ENCODE peak calls at places on chromosomes 11 and 22, in four cellular contexts. W, G, N and K are unnamed samples.

GRCh38 chr11:57469268-57469667 is 8.9 kb downstream of the RTN4RL2 start:
- DNase-seq in W (no peak), G (no peak), N (no peak), K (no peak)

GRCh38 chr11:79052539-79052938 is 388.3 kb downstream of the TENM4 start:
- DNase-seq in W (no peak), G (no peak), N (no peak), K (no peak)

GRCh38 chr11:98456281-98456680 is 564.5 kb upstream of the CNTN5 start:
- DNase-seq in W (no peak), G (no peak), N (no peak), K (no peak)

GRCh38 chr11:70077411-70078094 is 564 bp upstream of the ANO1 start:
- DNase-seq in W (no peak), G (no peak), N (no peak), K (no peak)

GRCh38 chr22:30309981-30310672 is 16.6 kb downstream of the TBC1D10A start:
- DNase-seq in W (no peak), G (peak), N (no peak), K (no peak)

GRCh38 chr11:10273738-10274137 is 20.3 kb downstream of the SBF2 start:
- DNase-seq in W (no peak), G (no peak), N (no peak), K (no peak)

GRCh38 chr11:119902656-119903181 is 173.7 kb upstream of the NECTIN1 start:
- DNase-seq in W (no peak), G (no peak), N (no peak), K (no peak)

GRCh38 chr11:31968774-31969433 is 122.0 kb upstream of the RCN1 start:
- DNase-seq in W (no peak), G (no peak), N (no peak), K (no peak)

GRCh38 chr22:28599693-28600092 is 79.9 kb downstream of the TTC28 start:
- DNase-seq in W (no peak), G (no peak), N (no peak), K (no peak)

GRCh38 chr11:75264971-75265370 is 24.4 kb downstream of the TPBGL start:
- DNase-seq in W (no peak), G (no peak), N (no peak), K (no peak)

GRCh38 chr11:124877631-124878496 is 12.6 kb downstream of the ROBO3 start:
- DNase-seq in W (no peak), G (no peak), N (no peak), K (no peak)

GRCh38 chr11:12029738-12030363 is 21.4 kb upstream of the DKK3 start:
- DNase-seq in W (no peak), G (no peak), N (no peak), K (peak)

GRCh38 chr11:116310215-116310614 is 462.6 kb downstream of the BUD13 start:
- DNase-seq in W (no peak), G (no peak), N (no peak), K (no peak)

GRCh38 chr11:117433717-117434116 is 106.1 kb downstream of the CEP164 start:
- DNase-seq in W (no peak), G (no peak), N (no peak), K (no peak)

GRCh38 chr22:19626042-19626560 is 88.2 kb upstream of the SEPTIN5 start:
- DNase-seq in W (no peak), G (no peak), N (no peak), K (no peak)

GRCh38 chr11:101269390-101269789 is 139.8 kb upstream of the PGR start:
- DNase-seq in W (no peak), G (no peak), N (no peak), K (no peak)

GRCh38 chr11:111378773-111379499 is at the start of gene POU2AF1:
- DNase-seq in W (peak), G (no peak), N (no peak), K (peak)

GRCh38 chr11:57294225-57295131 is 30.3 kb downstream of the TNKS1BP1 start:
- DNase-seq in W (no peak), G (no peak), N (no peak), K (peak)

GRCh38 chr11:116703421-116703820 is 69.4 kb downstream of the BUD13 start:
- DNase-seq in W (no peak), G (no peak), N (no peak), K (no peak)

GRCh38 chr22:23849009-23850006 is 8.4 kb upstream of the SLC2A11 start:
- DNase-seq in W (peak), G (peak), N (peak), K (peak)

GRCh38 chr11:11072067-11072466 is 214.2 kb upstream of the ZBED5 start:
- DNase-seq in W (no peak), G (no peak), N (no peak), K (peak)

GRCh38 chr22:28230682-28231081 is 311.6 kb upstream of the PITPNB start:
- DNase-seq in W (no peak), G (no peak), N (no peak), K (no peak)

GRCh38 chr11:36628765-36629199 is 30.7 kb upstream of the RAG2 start:
- DNase-seq in W (no peak), G (no peak), N (no peak), K (no peak)

GRCh38 chr22:27393371-27393770 is 408.2 kb downstream of the MN1 start:
- DNase-seq in W (no peak), G (no peak), N (no peak), K (peak)

GRCh38 chr11:69390561-69390960 is 90.9 kb upstream of the LINC01488 start:
- DNase-seq in W (no peak), G (no peak), N (no peak), K (no peak)

GRCh38 chr11:45652781-45653180 is 12.6 kb downstream of the CHST1 start:
- DNase-seq in W (no peak), G (peak), N (no peak), K (no peak)

GRCh38 chr11:64810891-64811272 is 531 bp upstream of the MEN1 start:
- DNase-seq in W (no peak), G (no peak), N (no peak), K (no peak)

GRCh38 chr22:27668828-27669797 is 132.4 kb downstream of the MN1 start:
- DNase-seq in W (peak), G (peak), N (no peak), K (peak)

GRCh38 chr11:57340228-57340627 is 2.1 kb downstream of the P2RX3 start:
- DNase-seq in W (no peak), G (no peak), N (no peak), K (no peak)

GRCh38 chr11:103051986-103052385 is 40.0 kb downstream of the DCUN1D5 start:
- DNase-seq in W (no peak), G (no peak), N (no peak), K (no peak)

GRCh38 chr11:77503006-77503405 is 29.1 kb upstream of the PAK1 start:
- DNase-seq in W (no peak), G (no peak), N (no peak), K (no peak)

GRCh38 chr11:69353696-69354544 is 60.0 kb downstream of the MYEOV start:
- DNase-seq in W (no peak), G (peak), N (no peak), K (no peak)

GRCh38 chr11:5550440-5551095 is 2.2 kb upstream of the OR52H1 start:
- DNase-seq in W (no peak), G (no peak), N (no peak), K (peak)

GRCh38 chr11:79269923-79270322 is 170.9 kb downstream of the TENM4 start:
- DNase-seq in W (no peak), G (no peak), N (no peak), K (no peak)

GRCh38 chr11:93905384-93905783 is 55.0 kb upstream of the VSTM5 start:
- DNase-seq in W (no peak), G (no peak), N (no peak), K (no peak)

GRCh38 chr22:18152519-18152918 is 2.5 kb downstream of the USP18 start:
- DNase-seq in W (no peak), G (no peak), N (no peak), K (no peak)

GRCh38 chr11:107821199-107821926 is 37.2 kb downstream of the SLC35F2 start:
- DNase-seq in W (no peak), G (no peak), N (no peak), K (no peak)

GRCh38 chr22:23113067-23113846 is 28.5 kb downstream of the RSPH14 start:
- DNase-seq in W (peak), G (no peak), N (no peak), K (no peak)

GRCh38 chr11:61068581-61068980 is 33.7 kb upstream of the CD5 start:
- DNase-seq in W (no peak), G (no peak), N (no peak), K (no peak)

GRCh38 chr11:61071880-61072279 is 30.4 kb upstream of the CD5 start:
- DNase-seq in W (no peak), G (no peak), N (no peak), K (no peak)

GRCh38 chr11:61069427-61069826 is 32.9 kb upstream of the CD5 start:
- DNase-seq in W (no peak), G (no peak), N (no peak), K (no peak)

GRCh38 chr11:61072316-61073109 is 29.8 kb upstream of the CD5 start:
- DNase-seq in W (no peak), G (no peak), N (no peak), K (no peak)

DNA sequence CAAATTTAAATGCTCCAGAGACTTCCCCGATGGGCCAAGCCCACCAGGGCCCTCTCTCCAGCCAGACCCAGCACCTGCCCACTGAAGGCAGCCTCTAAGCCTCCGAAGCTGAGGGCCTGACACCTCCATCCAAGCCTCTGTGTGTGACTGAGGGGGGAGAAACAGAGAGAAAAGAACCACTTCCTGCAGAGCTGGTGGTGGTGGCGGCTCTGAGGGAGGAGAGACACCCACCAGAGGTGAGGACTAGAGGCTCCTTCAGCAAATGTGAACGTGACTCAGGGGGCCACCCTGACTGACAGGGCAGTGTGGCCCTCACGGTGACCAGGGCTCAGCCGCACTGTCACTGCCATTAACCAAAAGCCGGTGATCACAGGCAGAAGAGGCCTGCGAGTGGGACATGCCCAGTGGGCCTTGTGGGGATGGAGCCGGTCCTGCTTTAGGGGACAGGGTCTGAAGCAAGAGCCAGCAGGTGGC is 31.0 kb upstream of the CD5 start:
- DNase-seq in W (no peak), G (no peak), N (no peak), K (no peak)
- H3K27ac ChIP-seq in W (no peak), G (no peak), N (peak), K (no peak)

GRCh38 chr22:50620861-50621490 is 7.0 kb downstream of the ARSA start:
- DNase-seq in W (no peak), G (no peak), N (no peak), K (no peak)
- H3K27ac ChIP-seq in W (peak), G (no peak), N (no peak), K (peak)

GRCh38 chr11:47527186-47527585 is 25.7 kb downstream of the CELF1 start:
- DNase-seq in W (no peak), G (peak), N (no peak), K (no peak)
- H3K27ac ChIP-seq in W (no peak), G (no peak), N (peak), K (peak)

DNA sequence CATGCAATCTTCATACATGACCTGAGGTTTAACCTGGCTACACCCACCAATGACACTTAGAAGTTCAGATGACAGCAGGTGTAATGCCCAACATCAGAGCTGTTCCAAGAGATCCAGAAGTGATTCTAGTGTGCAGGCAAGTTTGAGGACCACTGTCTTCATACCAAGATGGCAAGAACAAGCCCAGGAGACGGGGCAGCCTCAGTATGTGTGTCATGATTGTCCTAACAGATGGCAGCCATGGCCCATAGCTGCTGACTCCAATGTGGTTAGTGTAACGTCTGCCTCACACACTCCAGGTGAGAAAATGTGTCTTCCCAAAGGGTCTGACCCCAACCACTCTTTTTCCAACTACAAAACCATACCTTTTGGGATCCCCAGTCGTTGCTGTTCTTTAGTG is 97.3 kb downstream of the ETS1 start:
- DNase-seq in W (no peak), G (no peak), N (no peak), K (no peak)
- H3K27ac ChIP-seq in W (no peak), G (no peak), N (no peak), K (no peak)

GRCh38 chr11:95711162-95711944 is 78.2 kb downstream of the FAM76B start:
- DNase-seq in W (no peak), G (no peak), N (no peak), K (no peak)

GRCh38 chr11:95714853-95715776 is 74.5 kb downstream of the FAM76B start:
- DNase-seq in W (no peak), G (no peak), N (no peak), K (no peak)

GRCh38 chr11:95708681-95709080 is 80.9 kb downstream of the FAM76B start:
- DNase-seq in W (no peak), G (no peak), N (no peak), K (no peak)

GRCh38 chr11:95713428-95713827 is 76.2 kb downstream of the FAM76B start:
- DNase-seq in W (no peak), G (no peak), N (no peak), K (no peak)

GRCh38 chr11:95711945-95712221 is 77.7 kb downstream of the FAM76B start:
- DNase-seq in W (no peak), G (no peak), N (no peak), K (no peak)
- H3K27ac ChIP-seq in W (no peak), G (no peak), N (no peak), K (no peak)

GRCh38 chr22:42434748-42435425 is 2.7 kb upstream of the NFAM1 start:
- DNase-seq in W (no peak), G (no peak), N (no peak), K (no peak)
- H3K27ac ChIP-seq in W (no peak), G (no peak), N (no peak), K (peak)

GRCh38 chr11:109862808-109863207 is 230.4 kb upstream of the ZC3H12C start:
- DNase-seq in W (no peak), G (no peak), N (no peak), K (no peak)

GRCh38 chr11:109865558-109866186 is 227.5 kb upstream of the ZC3H12C start:
- DNase-seq in W (peak), G (no peak), N (no peak), K (no peak)

GRCh38 chr11:109867784-109868183 is 225.4 kb upstream of the ZC3H12C start:
- DNase-seq in W (no peak), G (no peak), N (no peak), K (no peak)

GRCh38 chr11:109864161-109864661 is 229.0 kb upstream of the ZC3H12C start:
- DNase-seq in W (no peak), G (no peak), N (no peak), K (no peak)

DNA sequence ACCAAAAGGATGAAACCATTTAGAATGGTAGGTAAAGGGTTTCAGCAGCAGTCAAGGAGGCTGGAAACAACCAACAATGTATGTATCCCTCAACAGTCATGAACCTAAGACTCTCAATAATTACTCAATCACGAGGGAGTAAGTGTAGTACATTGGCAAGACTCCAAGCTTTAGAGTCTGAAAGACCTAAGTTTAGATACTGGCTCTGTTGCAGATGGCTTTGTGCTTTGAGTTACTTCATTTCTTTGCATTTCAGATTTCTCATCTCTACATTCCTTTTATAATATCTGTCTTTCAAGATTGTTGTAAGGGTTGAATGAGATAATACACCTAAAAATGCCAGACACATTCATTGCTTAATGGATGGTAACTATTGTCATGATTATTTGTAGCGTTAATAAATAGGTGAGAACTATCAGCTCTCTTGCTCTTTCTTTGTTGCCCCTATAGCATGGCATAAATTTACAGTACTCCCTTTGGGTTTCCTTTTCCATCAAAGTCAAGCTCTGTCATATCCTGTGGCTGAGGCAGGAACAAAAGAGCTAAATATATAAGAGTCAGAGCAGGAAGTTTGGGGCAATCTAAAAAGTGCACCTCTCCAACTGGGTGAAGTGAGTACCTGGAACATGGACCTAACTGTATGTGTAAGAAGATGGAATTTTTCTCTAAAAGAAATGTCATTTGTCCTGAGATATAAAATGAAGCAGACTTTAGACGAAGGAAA is 228.2 kb upstream of the ZC3H12C start:
- DNase-seq in W (no peak), G (no peak), N (no peak), K (no peak)
- H3K27ac ChIP-seq in W (no peak), G (no peak), N (no peak), K (no peak)

DNA sequence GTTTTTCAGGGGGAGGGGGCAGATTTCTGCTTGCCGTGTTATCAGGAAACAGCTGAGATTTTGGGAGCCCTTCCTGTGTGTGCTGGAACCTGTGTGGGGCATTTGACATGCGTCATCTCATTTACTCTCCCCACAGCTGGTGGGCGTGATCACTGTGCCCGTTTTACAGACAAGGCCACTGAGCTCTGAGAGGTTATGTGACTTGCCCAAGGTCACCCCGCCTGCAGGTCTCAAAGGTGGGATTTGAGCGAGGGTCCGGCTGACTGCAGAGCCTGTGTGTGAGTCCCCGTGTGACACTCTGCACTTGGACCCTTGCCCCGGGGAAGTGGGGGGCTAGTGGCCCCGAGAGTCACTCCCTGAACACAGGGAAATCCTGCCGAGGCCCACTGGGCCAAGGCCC is 48.5 kb upstream of the GCAT start:
- DNase-seq in W (no peak), G (no peak), N (no peak), K (no peak)
- H3K27ac ChIP-seq in W (peak), G (no peak), N (no peak), K (peak)

GRCh38 chr11:13221722-13222121 is 55.9 kb upstream of the BMAL1 start:
- DNase-seq in W (no peak), G (no peak), N (no peak), K (no peak)

GRCh38 chr11:13214276-13214865 is 63.2 kb upstream of the BMAL1 start:
- DNase-seq in W (no peak), G (no peak), N (no peak), K (no peak)

GRCh38 chr11:13220148-13220547 is 57.4 kb upstream of the BMAL1 start:
- DNase-seq in W (no peak), G (no peak), N (no peak), K (no peak)

GRCh38 chr11:13215157-13215556 is 62.4 kb upstream of the BMAL1 start:
- DNase-seq in W (no peak), G (no peak), N (no peak), K (peak)

GRCh38 chr11:13216019-13217006 is 61.3 kb upstream of the BMAL1 start:
- DNase-seq in W (no peak), G (no peak), N (no peak), K (peak)
- H3K27ac ChIP-seq in W (no peak), G (no peak), N (no peak), K (peak)

GRCh38 chr22:45064313-45065268 is 54.8 kb upstream of the PHF21B start:
- DNase-seq in W (no peak), G (no peak), N (no peak), K (peak)
- H3K27ac ChIP-seq in W (no peak), G (no peak), N (no peak), K (no peak)